ENCODE peak calls at places on chromosomes 5 and 9, in eight cellular contexts. D is CD4-positive, CD25-positive, alpha-beta regulatory T cell; N is AG04450; F is breast epithelium; L is body of pancreas; Z is PC-9; G is A673; P is tibial nerve. W is an unnamed sample.
A peak's percentile ranks its signal among the peaks of the same experiment; 100 is the strongest.

GRCh38 chr5:142425286-142426065 is 100.7 kb upstream of the SPRY4 start:
- DNase-seq in D (no peak), N (peak; percentile 24), F (no peak), L (no peak), Z (no peak), G (no peak), P (no peak), W (no peak)

GRCh38 chr9:116501871-116502270 is 185.2 kb upstream of the TRIM32 start:
- DNase-seq in D (no peak), N (no peak), F (no peak), L (no peak), Z (peak; percentile 40), G (no peak), P (no peak), W (no peak)

GRCh38 chr5:170552486-170553122 is 48.8 kb downstream of the KCNIP1 start:
- DNase-seq in D (no peak), N (peak; percentile 82), F (peak; percentile 36), L (peak; percentile 48), Z (no peak), G (peak; percentile 63), P (peak; percentile 65), W (no peak)

GRCh38 chr5:120053841-120054240 is 410.3 kb upstream of the PRR16 start:
- DNase-seq in D (no peak), N (no peak), F (no peak), L (no peak), Z (no peak), G (no peak), P (no peak), W (no peak)

GRCh38 chr9:135992486-135993408 is 31.6 kb upstream of the UBAC1 start:
- DNase-seq in D (peak; percentile 39), N (peak; percentile 65), F (peak; percentile 34), L (peak; percentile 72), Z (no peak), G (peak; percentile 39), P (peak; percentile 69), W (peak; percentile 24)

GRCh38 chr9:68931821-68932220 is 82.1 kb downstream of the PRKACG start:
- DNase-seq in D (no peak), N (no peak), F (no peak), L (no peak), Z (no peak), G (no peak), P (no peak), W (no peak)

GRCh38 chr9:120891255-120891954 is 14.4 kb upstream of the PHF19 start:
- DNase-seq in D (peak; percentile 59), N (no peak), F (no peak), L (no peak), Z (no peak), G (no peak), P (no peak), W (peak; percentile 78)

GRCh38 chr9:121981118-121981883 is 111.8 kb downstream of the TTLL11 start:
- DNase-seq in D (no peak), N (no peak), F (no peak), L (no peak), Z (no peak), G (no peak), P (no peak), W (no peak)

GRCh38 chr5:151186052-151186451 is 28.5 kb upstream of the ANXA6 start:
- DNase-seq in D (no peak), N (no peak), F (no peak), L (no peak), Z (no peak), G (no peak), P (no peak), W (no peak)

GRCh38 chr9:116549786-116550660 is 137.1 kb upstream of the TRIM32 start:
- DNase-seq in D (no peak), N (no peak), F (no peak), L (no peak), Z (no peak), G (no peak), P (no peak), W (no peak)

GRCh38 chr5:43042176-43042625 is 2.1 kb upstream of the ANXA2R start:
- DNase-seq in D (peak; percentile 86), N (no peak), F (no peak), L (peak; percentile 73), Z (peak; percentile 85), G (no peak), P (peak; percentile 58), W (peak; percentile 92)

GRCh38 chr9:26264709-26265601 is 586.7 kb upstream of the TUSC1 start:
- DNase-seq in D (no peak), N (peak; percentile 38), F (no peak), L (no peak), Z (peak; percentile 83), G (peak; percentile 0), P (no peak), W (no peak)

GRCh38 chr5:65861830-65862241 is 64.5 kb upstream of the ERBIN start:
- DNase-seq in D (no peak), N (peak; percentile 71), F (peak; percentile 27), L (no peak), Z (peak; percentile 96), G (no peak), P (no peak), W (no peak)

GRCh38 chr9:90815183-90815943 is 13.7 kb downstream of the SYK start:
- DNase-seq in D (no peak), N (no peak), F (no peak), L (no peak), Z (no peak), G (peak; percentile 77), P (peak; percentile 44), W (peak; percentile 6)

GRCh38 chr5:79581535-79581934 is 30.7 kb upstream of the TENT2 start:
- DNase-seq in D (no peak), N (no peak), F (no peak), L (no peak), Z (no peak), G (no peak), P (no peak), W (no peak)

GRCh38 chr9:108618906-108619550 is 236.8 kb downstream of the ACTL7B start:
- DNase-seq in D (no peak), N (no peak), F (no peak), L (no peak), Z (no peak), G (no peak), P (no peak), W (no peak)

GRCh38 chr5:138869038-138869437 is 6.1 kb downstream of the LRRTM2 start:
- DNase-seq in D (no peak), N (no peak), F (no peak), L (no peak), Z (no peak), G (no peak), P (no peak), W (no peak)

GRCh38 chr5:127976991-127977717 is 106.4 kb upstream of the SLC12A2 start:
- DNase-seq in D (no peak), N (no peak), F (no peak), L (no peak), Z (no peak), G (no peak), P (no peak), W (no peak)

GRCh38 chr5:93574939-93575241 is 6.1 kb downstream of the NR2F1-AS1 start:
- DNase-seq in D (no peak), N (no peak), F (no peak), L (no peak), Z (no peak), G (no peak), P (no peak), W (no peak)

GRCh38 chr5:56934325-56934724 is 17.6 kb downstream of the MIER3 start:
- DNase-seq in D (no peak), N (no peak), F (no peak), L (no peak), Z (no peak), G (no peak), P (no peak), W (no peak)

GRCh38 chr9:136577941-136578619 is 32.2 kb upstream of the NOTCH1 start:
- DNase-seq in D (no peak), N (no peak), F (no peak), L (no peak), Z (peak; percentile 78), G (no peak), P (no peak), W (no peak)

GRCh38 chr5:135670588-135670987 is 91.8 kb upstream of the CXCL14 start:
- DNase-seq in D (no peak), N (no peak), F (no peak), L (no peak), Z (no peak), G (no peak), P (no peak), W (no peak)
- H3K4me3 ChIP-seq in D (no peak overlapping the region), N (no peak overlapping the region), F (no peak overlapping the region), L (no peak overlapping the region), Z (no peak overlapping the region), G (no peak overlapping the region), P (no peak overlapping the region), W (no peak overlapping the region)

GRCh38 chr9:71612889-71613288 is 155.4 kb downstream of the CEMIP2 start:
- DNase-seq in D (no peak), N (no peak), F (no peak), L (no peak), Z (no peak), G (no peak), P (no peak), W (no peak)

GRCh38 chr9:71609453-71609840 is 158.9 kb downstream of the CEMIP2 start:
- DNase-seq in D (no peak), N (no peak), F (no peak), L (no peak), Z (no peak), G (no peak), P (no peak), W (no peak)

GRCh38 chr9:71608825-71609452 is 159.4 kb downstream of the CEMIP2 start:
- DNase-seq in D (no peak), N (no peak), F (no peak), L (no peak), Z (peak; percentile 30), G (peak; percentile 6), P (no peak), W (no peak)

GRCh38 chr9:71619926-71620325 is 148.4 kb downstream of the CEMIP2 start:
- DNase-seq in D (no peak), N (no peak), F (no peak), L (no peak), Z (no peak), G (no peak), P (no peak), W (no peak)

GRCh38 chr9:71614409-71614808 is 153.9 kb downstream of the CEMIP2 start:
- DNase-seq in D (no peak), N (no peak), F (no peak), L (no peak), Z (no peak), G (no peak), P (no peak), W (no peak)
- H3K27ac ChIP-seq in D (no peak overlapping the region), N (no peak overlapping the region), F (no peak overlapping the region), L (no peak overlapping the region), Z (no peak overlapping the region), G (no peak overlapping the region), P (no peak overlapping the region), W (no peak overlapping the region)

GRCh38 chr5:78547731-78548189 is 100.8 kb downstream of the LHFPL2 start:
- DNase-seq in D (no peak), N (no peak), F (peak; percentile 57), L (peak; percentile 66), Z (no peak), G (peak; percentile 80), P (peak; percentile 88), W (no peak)
- H3K4me3 ChIP-seq in D (no peak overlapping the region), N (no peak overlapping the region), F (no peak overlapping the region), L (no peak overlapping the region), Z (no peak overlapping the region), G (no peak overlapping the region), P (no peak overlapping the region), W (no peak overlapping the region)

DNA sequence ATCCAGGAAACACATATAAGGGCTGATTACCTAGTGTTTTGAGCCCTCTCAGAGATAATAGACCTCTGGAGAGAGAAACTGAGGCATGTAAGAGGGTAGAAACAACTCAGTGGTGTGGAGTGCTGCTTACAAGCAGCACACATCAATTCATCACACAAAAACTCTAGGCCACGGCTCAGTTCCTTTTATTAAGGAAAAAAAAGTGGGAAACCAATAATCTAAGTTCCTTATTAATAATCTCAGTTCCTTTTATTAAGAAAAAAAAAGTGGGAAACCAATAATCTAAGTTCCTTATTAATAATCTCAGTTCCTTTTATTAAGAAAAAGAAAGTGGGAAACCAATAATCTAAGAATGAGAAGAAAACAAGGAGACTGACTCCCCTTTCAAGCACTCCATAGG is 28.0 kb downstream of the TXNDC8 start:
- DNase-seq in D (no peak), N (no peak), F (no peak), L (no peak), Z (no peak), G (no peak), P (no peak), W (no peak)
- H3K27ac ChIP-seq in D (no peak overlapping the region), N (no peak overlapping the region), F (no peak overlapping the region), L (no peak overlapping the region), Z (no peak overlapping the region), G (no peak overlapping the region), P (no peak overlapping the region), W (no peak overlapping the region)